ENCODE peak calls at places on chromosomes 12 and 14, in ten cellular contexts. R is keratinocyte; Q is IMR-90; N is uterus; Y is progenitor cell of endocrine pancreas; L is ascending aorta; C is activated CD8-positive, alpha-beta T cell treated with anti-CD3 and anti-CD28 coated beads for 36 hours; D is sigmoid colon; M is MCF 10A; H is omental fat pad. O is an unnamed sample.
A peak's percentile ranks its signal among the peaks of the same experiment; 100 is the strongest.

GRCh38 chr14:96088131-96088880 is 49.1 kb downstream of the C14orf132 start:
- DNase-seq in Q (no peak), R (no peak), M (no peak), C (no peak), L (no peak), N (no peak), H (no peak), Y (no peak), D (peak; percentile 48), O (no peak)

GRCh38 chr14:36111822-36112583 is 64.5 kb downstream of the PTCSC3 start:
- DNase-seq in N (no peak), L (no peak), H (no peak), R (no peak), Y (no peak), C (no peak), D (no peak), Q (no peak), M (no peak), O (no peak)

GRCh38 chr12:45468751-45469615 is 253.1 kb downstream of the ANO6 start:
- DNase-seq in M (no peak), Q (no peak), N (no peak), R (no peak), C (no peak), Y (no peak), L (no peak), D (no peak), H (no peak), O (no peak)

GRCh38 chr14:61257469-61258057 is 23.6 kb downstream of the TMEM30B start:
- DNase-seq in N (no peak), L (no peak), M (no peak), R (no peak), C (no peak), H (no peak), Q (no peak), Y (no peak), D (no peak), O (no peak)

GRCh38 chr14:68884031-68885030 is 91.5 kb upstream of the ZFP36L1 start:
- DNase-seq in Q (peak; percentile 96), L (no peak), N (peak; percentile 68), R (no peak), D (peak; percentile 93), C (no peak), H (no peak), M (peak; percentile 95), Y (no peak), O (no peak)

GRCh38 chr12:9751204-9752144 is 9.2 kb downstream of the CD69 start:
- DNase-seq in M (peak; percentile 23), R (no peak), D (no peak), N (no peak), Q (peak; percentile 16), C (peak; percentile 84), Y (no peak), H (no peak), L (no peak), O (no peak)

GRCh38 chr12:89768586-89769482 is 60.2 kb upstream of the ATP2B1 start:
- DNase-seq in Q (peak; percentile 98), C (peak; percentile 65), N (no peak), Y (no peak), L (no peak), R (peak; percentile 91), M (peak; percentile 97), H (no peak), D (no peak), O (no peak)

GRCh38 chr14:45120109-45120508 is 14.2 kb downstream of the FKBP3 start:
- DNase-seq in H (no peak), D (no peak), N (no peak), M (no peak), Q (no peak), R (no peak), C (no peak), L (no peak), Y (no peak), O (no peak)

GRCh38 chr14:53325176-53325806 is 172.2 kb upstream of the DDHD1 start:
- DNase-seq in M (no peak), C (no peak), Q (peak; percentile 21), H (no peak), R (no peak), N (no peak), Y (no peak), L (no peak), D (no peak), O (no peak)

GRCh38 chr12:89721291-89721987 is 12.8 kb upstream of the ATP2B1 start:
- DNase-seq in L (no peak), N (no peak), Y (no peak), R (no peak), D (no peak), C (no peak), H (no peak), M (no peak), Q (no peak), O (peak; percentile 67)

GRCh38 chr14:73027546-73027945 is 640 bp upstream of the ZFYVE1 start:
- DNase-seq in H (no peak), Y (no peak), L (no peak), C (no peak), R (no peak), Q (no peak), M (no peak), N (no peak), D (no peak), O (no peak)

GRCh38 chr14:73026845-73027542 is at the start of gene ZFYVE1:
- DNase-seq in C (peak; percentile 97), M (peak; percentile 99), N (peak; percentile 96), Y (peak; percentile 83), R (peak; percentile 90), H (peak; percentile 67), L (peak; percentile 95), Q (peak; percentile 98), D (peak; percentile 98), O (peak; percentile 95)

GRCh38 chr14:73027984-73028383 is 1.1 kb upstream of the ZFYVE1 start:
- DNase-seq in H (no peak), L (no peak), D (no peak), R (no peak), M (no peak), Q (no peak), Y (no peak), N (no peak), C (no peak), O (no peak)

GRCh38 chr14:73025544-73025943 is 1.4 kb downstream of the ZFYVE1 start:
- DNase-seq in Y (no peak), C (no peak), Q (peak; percentile 42), N (no peak), L (no peak), R (no peak), H (no peak), D (no peak), M (no peak), O (no peak)

GRCh38 chr14:73026243-73026844 is 562 bp downstream of the ZFYVE1 start:
- DNase-seq in Q (no peak), M (no peak), Y (no peak), N (no peak), H (no peak), C (no peak), R (no peak), D (no peak), L (no peak), O (no peak)
- TF ChIP-seq CTCF in Q (no peak), M (no peak), Y (no peak), N (no peak), H (no peak), C (no peak), R (no peak), D (no peak), L (no peak), O (no peak)

GRCh38 chr12:32822344-32822743 is 66.6 kb upstream of the YARS2 start:
- DNase-seq in Q (no peak), L (no peak), C (no peak), Y (no peak), D (no peak), N (no peak), H (no peak), R (no peak), M (no peak), O (no peak)

GRCh38 chr12:32826807-32827412 is 69.7 kb downstream of the PKP2 start:
- DNase-seq in H (no peak), Y (no peak), N (no peak), D (no peak), R (no peak), Q (no peak), C (no peak), L (no peak), M (no peak), O (no peak)

GRCh38 chr12:32824596-32824995 is 68.9 kb upstream of the YARS2 start:
- DNase-seq in H (no peak), C (no peak), Y (no peak), Q (no peak), D (no peak), N (no peak), M (no peak), R (no peak), L (no peak), O (no peak)

GRCh38 chr12:32828552-32828951 is 68.0 kb downstream of the PKP2 start:
- DNase-seq in N (no peak), Y (no peak), M (no peak), H (no peak), R (no peak), Q (no peak), D (no peak), C (no peak), L (no peak), O (no peak)

GRCh38 chr12:32828120-32828519 is 68.5 kb downstream of the PKP2 start:
- DNase-seq in C (no peak), D (no peak), Y (no peak), L (no peak), N (no peak), M (no peak), R (no peak), H (no peak), Q (no peak), O (no peak)
- TF ChIP-seq CTCF in C (no peak), D (no peak), Y (no peak), L (no peak), N (no peak), M (no peak), R (no peak), H (no peak), Q (no peak), O (no peak)

GRCh38 chr12:11023387-11023786 is 967 bp upstream of the TAS2R19 start:
- DNase-seq in H (no peak), D (no peak), M (no peak), L (no peak), R (no peak), N (no peak), C (no peak), Q (no peak), Y (no peak), O (no peak)

GRCh38 chr12:11031307-11031706 is at the start of gene TAS2R31:
- DNase-seq in H (no peak), N (no peak), L (no peak), R (no peak), Q (no peak), C (no peak), Y (no peak), M (no peak), D (no peak), O (no peak)

GRCh38 chr12:11022520-11022919 is at the start of gene TAS2R19:
- DNase-seq in C (no peak), Y (no peak), H (no peak), Q (no peak), R (no peak), D (no peak), L (no peak), N (no peak), M (no peak), O (no peak)

GRCh38 chr12:11026118-11026517 is 3.7 kb upstream of the TAS2R19 start:
- DNase-seq in Q (no peak), Y (no peak), D (no peak), H (no peak), N (no peak), R (no peak), L (no peak), M (no peak), C (no peak), O (no peak)
- TF ChIP-seq CTCF in Q (no peak), Y (no peak), D (no peak), H (no peak), N (no peak), R (no peak), L (no peak), M (no peak), C (no peak), O (no peak)

GRCh38 chr12:29229158-29229505 is 80.1 kb downstream of the FAR2 start:
- DNase-seq in N (no peak), R (no peak), Y (no peak), H (no peak), M (no peak), Q (no peak), C (no peak), L (no peak), D (no peak), O (no peak)
- TF ChIP-seq CTCF in N (no peak), R (no peak), Y (no peak), H (no peak), M (no peak), Q (no peak), C (no peak), L (no peak), D (no peak), O (no peak)

O was measured in GM10248.